ENCODE peak calls at places on chromosomes 5 and 9, in nine cellular contexts. P is activated naive CD8-positive, alpha-beta T cell treated with anti-CD3 and anti-CD28 coated beads, Interleukin-2, amount 50 U/mL, for 24 hours; Z is psoas muscle; T is amygdala; Y is stimulated activated naive CD8-positive, alpha-beta T cell treated with anti-CD3 and anti-CD28 coated beads, Interleukin-15, amount 100 ng/mL, for 72 hours; I is activated T-cell treated with anti-CD3 and anti-CD28 coated beads, Interleukin-2, amount 50 U/mL, for 4 hours; E is CD4-positive, CD25-positive, alpha-beta regulatory T cell; N is right atrium auricular region; B is SJSA1. R is an unnamed sample.

GRCh38 chr5:145787996-145788395 is 47.1 kb downstream of the PRELID2 start:
- DNase-seq in P (no peak), Z (no peak), T (no peak), Y (no peak), I (no peak), E (no peak), N (no peak), B (no peak), R (no peak)

GRCh38 chr9:130844028-130844427 is 9.0 kb downstream of the ABL1 start:
- DNase-seq in P (no peak), Z (peak; percentile 27), T (no peak), Y (no peak), I (no peak), E (no peak), N (peak; percentile 58), B (no peak), R (no peak)

GRCh38 chr9:130446111-130446861 is 1.5 kb downstream of the ASS1 start:
- DNase-seq in P (no peak), Z (peak; percentile 88), T (no peak), Y (no peak), I (no peak), E (no peak), N (peak; percentile 85), B (no peak), R (no peak)

GRCh38 chr5:68467208-68467607 is 251.7 kb downstream of the PIK3R1 start:
- DNase-seq in P (no peak), Z (no peak), T (no peak), Y (no peak), I (no peak), E (no peak), N (no peak), B (no peak), R (no peak)

GRCh38 chr5:125394661-125395280 is 648.3 kb upstream of the ZNF608 start:
- DNase-seq in P (no peak), Z (no peak), T (no peak), Y (no peak), I (no peak), E (no peak), N (no peak), B (no peak), R (no peak)

GRCh38 chr9:97397220-97397619 is 14.7 kb upstream of the TDRD7 start:
- DNase-seq in P (no peak), Z (no peak), T (no peak), Y (peak; percentile 48), I (no peak), E (no peak), N (no peak), B (no peak), R (no peak)

GRCh38 chr9:27086818-27087680 is 22.0 kb upstream of the TEK start:
- DNase-seq in P (no peak), Z (no peak), T (no peak), Y (no peak), I (no peak), E (no peak), N (no peak), B (peak; percentile 79), R (no peak)

GRCh38 chr5:111063709-111064322 is 7.7 kb upstream of the TSLP start:
- DNase-seq in P (no peak), Z (no peak), T (no peak), Y (no peak), I (no peak), E (no peak), N (no peak), B (no peak), R (no peak)

R was measured in CD4-positive, alpha-beta T cell.